ENCODE peak calls at places on chromosomes 4 and X, in ten cellular contexts. X, F, B, D, P, G, J, T, R and L are unnamed samples.

GRCh38 chr4:184343400-184344177 is 125.9 kb upstream of the ENPP6 start:
- DNase-seq in X (peak), F (peak), B (peak), D (peak), P (peak), G (peak), J (peak), T (peak), R (no peak), L (no peak)

GRCh38 chr4:10033191-10033881 is 12.0 kb upstream of the SLC2A9 start:
- DNase-seq in X (no peak), F (peak), B (no peak), D (peak), P (no peak), G (peak), J (peak), T (peak), R (no peak), L (no peak)

GRCh38 chr4:56990109-56990508 is 11.4 kb downstream of the POLR2B start:
- DNase-seq in X (no peak), F (peak), B (no peak), D (peak), P (no peak), G (peak), J (peak), T (peak), R (no peak), L (no peak)

GRCh38 chrX:108704839-108705238 is 31.5 kb downstream of the IRS4 start:
- DNase-seq in X (no peak), F (no peak), B (no peak), D (no peak), P (no peak), G (peak), J (no peak), T (no peak), R (no peak), L (no peak)

GRCh38 chr4:113094802-113095201 is 45.3 kb downstream of the ANK2 start:
- DNase-seq in X (peak), F (peak), B (no peak), D (no peak), P (no peak), G (peak), J (peak), T (peak), R (no peak), L (no peak)

GRCh38 chr4:98603683-98604573 is 54.5 kb downstream of the TSPAN5 start:
- DNase-seq in X (no peak), F (no peak), B (no peak), D (peak), P (no peak), G (no peak), J (peak), T (peak), R (no peak), L (peak)

GRCh38 chrX:63932006-63932405 is 147.0 kb upstream of the ARHGEF9 start:
- DNase-seq in X (no peak), F (no peak), B (no peak), D (no peak), P (no peak), G (no peak), J (no peak), T (no peak), R (no peak), L (no peak)

GRCh38 chrX:25206761-25207160 is 191.0 kb upstream of the ARX start:
- DNase-seq in X (no peak), F (peak), B (no peak), D (no peak), P (no peak), G (peak), J (no peak), T (peak), R (no peak), L (peak)

GRCh38 chrX:154317391-154318000 is 21.9 kb downstream of the TKTL1 start:
- DNase-seq in X (peak), F (peak), B (no peak), D (no peak), P (no peak), G (peak), J (peak), T (no peak), R (no peak), L (no peak)

GRCh38 chr4:73855406-73855805 is 2.3 kb downstream of the PF4V1 start:
- DNase-seq in X (no peak), F (no peak), B (no peak), D (no peak), P (no peak), G (no peak), J (no peak), T (peak), R (no peak), L (no peak)

GRCh38 chrX:101986571-101986970 is 54.7 kb upstream of the ZMAT1 start:
- DNase-seq in X (no peak), F (no peak), B (no peak), D (no peak), P (no peak), G (no peak), J (no peak), T (no peak), R (no peak), L (no peak)

GRCh38 chr4:155769092-155769491 is 10.3 kb downstream of the GUCY1B1 start:
- DNase-seq in X (no peak), F (no peak), B (no peak), D (no peak), P (no peak), G (no peak), J (no peak), T (no peak), R (no peak), L (no peak)

GRCh38 chr4:61531188-61531587 is 331.1 kb downstream of the ADGRL3 start:
- DNase-seq in X (no peak), F (no peak), B (no peak), D (no peak), P (no peak), G (no peak), J (no peak), T (no peak), R (no peak), L (no peak)

GRCh38 chr4:10074767-10075105 is 41.9 kb downstream of the WDR1 start:
- DNase-seq in X (peak), F (peak), B (no peak), D (peak), P (no peak), G (peak), J (peak), T (peak), R (no peak), L (no peak)

GRCh38 chrX:154351183-154352011 is 23.0 kb downstream of the FLNA start:
- DNase-seq in X (no peak), F (no peak), B (no peak), D (no peak), P (peak), G (no peak), J (peak), T (no peak), R (no peak), L (no peak)

GRCh38 chr4:47075241-47075640 is 43.9 kb downstream of the GABRB1 start:
- DNase-seq in X (no peak), F (peak), B (no peak), D (peak), P (no peak), G (peak), J (peak), T (peak), R (no peak), L (no peak)

GRCh38 chrX:20523626-20524312 is 257.1 kb upstream of the RPS6KA3 start:
- DNase-seq in X (no peak), F (no peak), B (no peak), D (no peak), P (no peak), G (no peak), J (no peak), T (no peak), R (no peak), L (no peak)

GRCh38 chr4:143721317-143721716 is 20.8 kb upstream of the FREM3 start:
- DNase-seq in X (no peak), F (no peak), B (no peak), D (no peak), P (no peak), G (no peak), J (no peak), T (no peak), R (no peak), L (no peak)

GRCh38 chr4:119550857-119551532 is 77.6 kb downstream of the PDE5A start:
- DNase-seq in X (no peak), F (peak), B (no peak), D (peak), P (no peak), G (no peak), J (no peak), T (peak), R (no peak), L (peak)

GRCh38 chr4:165464813-165465381 is 86.1 kb downstream of the CPE start:
- DNase-seq in X (peak), F (peak), B (no peak), D (peak), P (no peak), G (peak), J (peak), T (peak), R (no peak), L (no peak)

GRCh38 chrX:88325634-88326033 is 421.4 kb upstream of the CPXCR1 start:
- DNase-seq in X (no peak), F (no peak), B (no peak), D (no peak), P (no peak), G (no peak), J (no peak), T (no peak), R (no peak), L (no peak)

GRCh38 chrX:39795591-39795990 is 302.2 kb downstream of the BCOR start:
- DNase-seq in X (no peak), F (no peak), B (no peak), D (no peak), P (no peak), G (no peak), J (no peak), T (no peak), R (no peak), L (no peak)

GRCh38 chr4:135240796-135241195 is 1039.2 kb upstream of the PABPC4L start:
- DNase-seq in X (no peak), F (peak), B (no peak), D (no peak), P (no peak), G (no peak), J (peak), T (no peak), R (no peak), L (no peak)

GRCh38 chr4:3402409-3403103 is 39.2 kb upstream of the HGFAC start:
- DNase-seq in X (no peak), F (peak), B (no peak), D (peak), P (peak), G (no peak), J (no peak), T (peak), R (no peak), L (no peak)

GRCh38 chrX:17744896-17745523 is 7.7 kb downstream of the SCML1 start:
- DNase-seq in X (no peak), F (peak), B (no peak), D (no peak), P (no peak), G (peak), J (peak), T (peak), R (no peak), L (no peak)

GRCh38 chr4:70902577-70903281 is 560 bp downstream of the MOB1B start:
- DNase-seq in X (peak), F (peak), B (no peak), D (peak), P (no peak), G (peak), J (peak), T (peak), R (peak), L (peak)

GRCh38 chr4:99615210-99615834 is 40.7 kb downstream of the MTTP start:
- DNase-seq in X (no peak), F (no peak), B (no peak), D (no peak), P (no peak), G (no peak), J (no peak), T (no peak), R (no peak), L (no peak)

GRCh38 chr4:119135721-119136121 is at the start of gene MYOZ2:
- DNase-seq in X (no peak), F (peak), B (no peak), D (peak), P (no peak), G (peak), J (no peak), T (no peak), R (no peak), L (peak)

GRCh38 chr4:61273237-61273636 is 73.1 kb downstream of the ADGRL3 start:
- DNase-seq in X (no peak), F (no peak), B (no peak), D (peak), P (no peak), G (no peak), J (peak), T (no peak), R (no peak), L (no peak)

GRCh38 chrX:115345654-115346014 is 56.1 kb downstream of the LUZP4 start:
- DNase-seq in X (no peak), F (peak), B (no peak), D (no peak), P (no peak), G (no peak), J (no peak), T (no peak), R (no peak), L (no peak)

GRCh38 chr4:26346203-26346620 is 25.4 kb downstream of the RBPJ start:
- DNase-seq in X (no peak), F (peak), B (no peak), D (no peak), P (no peak), G (no peak), J (peak), T (no peak), R (no peak), L (no peak)

GRCh38 chrX:130770615-130771014 is 132.4 kb downstream of the ENOX2 start:
- DNase-seq in X (no peak), F (peak), B (no peak), D (peak), P (no peak), G (peak), J (peak), T (peak), R (no peak), L (peak)

GRCh38 chrX:108396188-108396885 is 41.9 kb downstream of the COL4A6 start:
- DNase-seq in X (no peak), F (peak), B (no peak), D (no peak), P (no peak), G (peak), J (no peak), T (no peak), R (no peak), L (peak)

GRCh38 chr4:122958505-122958904 is 36.1 kb upstream of the NUDT6 start:
- DNase-seq in X (no peak), F (no peak), B (no peak), D (no peak), P (no peak), G (no peak), J (no peak), T (no peak), R (no peak), L (no peak)

GRCh38 chr4:1137850-1138249 is 24.5 kb upstream of the RNF212 start:
- DNase-seq in X (no peak), F (peak), B (no peak), D (no peak), P (no peak), G (no peak), J (peak), T (no peak), R (no peak), L (no peak)

GRCh38 chr4:14125375-14126129 is 498.0 kb upstream of the BOD1L1 start:
- DNase-seq in X (no peak), F (no peak), B (no peak), D (no peak), P (no peak), G (no peak), J (no peak), T (no peak), R (no peak), L (no peak)

GRCh38 chr4:186760576-186760975 is 36.9 kb upstream of the FAT1 start:
- DNase-seq in X (no peak), F (peak), B (no peak), D (peak), P (no peak), G (peak), J (peak), T (peak), R (no peak), L (peak)

GRCh38 chr4:80161413-80162058 is 35.8 kb upstream of the PRDM8 start:
- DNase-seq in X (no peak), F (no peak), B (no peak), D (no peak), P (no peak), G (no peak), J (no peak), T (no peak), R (no peak), L (no peak)

GRCh38 chrX:63350551-63350950 is 581 bp downstream of the SPIN4 start:
- DNase-seq in X (peak), F (peak), B (no peak), D (no peak), P (peak), G (peak), J (peak), T (no peak), R (no peak), L (peak)

GRCh38 chr4:26871611-26872010 is 11.0 kb downstream of the STIM2 start:
- DNase-seq in X (no peak), F (peak), B (no peak), D (no peak), P (no peak), G (no peak), J (peak), T (no peak), R (no peak), L (peak)

GRCh38 chr4:110344165-110344564 is 131.8 kb upstream of the ENPEP start:
- DNase-seq in X (peak), F (peak), B (no peak), D (peak), P (no peak), G (peak), J (peak), T (peak), R (no peak), L (no peak)
- TF ChIP-seq CTCF in X (no peak), F (peak), B (no peak), D (peak), P (peak), G (peak), J (peak), T (peak), R (peak), L (peak)

GRCh38 chrX:5117816-5118215 is 1110.9 kb downstream of the NLGN4X start:
- DNase-seq in X (no peak), F (no peak), B (no peak), D (no peak), P (no peak), G (peak), J (no peak), T (no peak), R (no peak), L (no peak)
- TF ChIP-seq CTCF in X (no peak), F (no peak), B (no peak), D (no peak), P (no peak), G (no peak), J (no peak), T (no peak), R (no peak), L (no peak)

GRCh38 chrX:131818297-131818936 is 204.7 kb upstream of the STK26 start:
- DNase-seq in X (no peak), F (no peak), B (no peak), D (no peak), P (no peak), G (peak), J (no peak), T (no peak), R (no peak), L (peak)

GRCh38 chrX:131816551-131817136 is 206.5 kb upstream of the STK26 start:
- DNase-seq in X (no peak), F (peak), B (no peak), D (peak), P (no peak), G (peak), J (no peak), T (peak), R (no peak), L (no peak)

GRCh38 chrX:131812847-131813825 is 210.0 kb upstream of the STK26 start:
- DNase-seq in X (peak), F (peak), B (peak), D (peak), P (no peak), G (peak), J (no peak), T (peak), R (no peak), L (no peak)
- TF ChIP-seq CTCF in X (peak), F (peak), B (no peak), D (peak), P (peak), G (peak), J (no peak), T (peak), R (no peak), L (no peak)

DNA sequence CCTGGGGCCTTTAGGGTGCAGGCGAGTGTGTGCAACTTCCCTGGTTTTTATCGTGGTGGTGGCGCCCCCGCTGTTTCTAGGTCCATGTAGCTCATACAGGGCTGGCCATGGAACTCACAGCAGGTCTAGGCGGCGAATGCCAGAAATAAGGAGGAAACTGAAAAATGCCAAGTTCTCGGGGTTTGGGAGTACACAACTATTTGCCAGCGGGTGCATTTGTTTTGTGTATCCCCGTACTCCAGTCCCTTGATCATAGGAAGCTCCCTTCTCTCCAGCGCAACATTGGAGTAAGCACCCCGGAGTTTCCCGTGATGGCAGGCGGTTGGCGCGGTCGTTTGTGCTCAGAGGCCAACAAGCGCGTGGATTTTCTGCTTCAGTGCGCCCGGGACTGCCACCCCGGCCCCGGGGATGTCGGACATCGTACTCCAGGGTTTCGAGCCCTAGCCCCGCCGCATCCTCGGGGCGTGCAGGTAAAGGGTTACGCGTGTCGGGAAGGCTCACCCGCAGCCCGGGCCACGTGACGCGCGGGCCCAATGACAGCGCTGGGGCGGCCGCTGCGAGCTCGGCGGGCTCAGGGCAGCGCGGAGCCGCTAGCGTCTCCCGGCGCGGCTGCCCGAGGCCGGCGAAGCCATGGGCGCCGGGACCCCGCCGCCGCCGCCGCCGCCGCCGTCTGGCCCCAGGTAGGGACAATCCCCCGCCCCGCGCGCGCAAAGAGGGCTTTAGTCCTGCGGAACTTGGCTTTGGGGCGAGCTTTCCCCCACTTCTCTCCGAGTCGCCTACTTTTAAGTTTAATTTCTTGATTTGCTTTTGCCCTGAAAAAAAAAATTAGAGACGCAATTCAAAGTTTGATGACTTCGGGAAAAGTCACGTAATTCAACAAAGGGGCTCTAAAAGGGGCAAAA is 209.1 kb downstream of the NWD2 start:
- DNase-seq in X (peak), F (peak), B (no peak), D (peak), P (peak), G (peak), J (peak), T (peak), R (no peak), L (no peak)
- TF ChIP-seq CTCF in X (no peak), F (no peak), B (no peak), D (no peak), P (no peak), G (no peak), J (no peak), T (no peak), R (no peak), L (no peak)